ENCODE peak calls at places on chromosome 1, in four cellular contexts. G, J, Q and C are unnamed samples.

GRCh38 chr1:9233241-9233941 is 1.2 kb upstream of the H6PD start:
- DNase-seq in G (peak; percentile 95), J (peak; percentile 58), Q (peak; percentile 88), C (peak; percentile 55)

GRCh38 chr1:58570817-58571216 is 6.2 kb downstream of the TACSTD2 start:
- DNase-seq in G (no peak), J (no peak), Q (no peak), C (no peak)

GRCh38 chr1:243982451-243983018 is 68.5 kb upstream of the ZBTB18 start:
- DNase-seq in G (peak; percentile 28), J (no peak), Q (no peak), C (no peak)

GRCh38 chr1:221316491-221317056 is 425.3 kb downstream of the DUSP10 start:
- DNase-seq in G (peak; percentile 41), J (no peak), Q (peak; percentile 29), C (no peak)

GRCh38 chr1:31707711-31708110 is 3.9 kb upstream of the COL16A1 start:
- DNase-seq in G (peak; percentile 74), J (no peak), Q (no peak), C (no peak)

GRCh38 chr1:1264868-1265272 is 8.8 kb downstream of the UBE2J2 start:
- DNase-seq in G (peak; percentile 95), J (no peak), Q (peak; percentile 93), C (no peak)

GRCh38 chr1:156368889-156369684 is at the start of gene RHBG:
- DNase-seq in G (peak; percentile 30), J (peak; percentile 43), Q (no peak), C (peak; percentile 79)

GRCh38 chr1:201513498-201514243 is 6.7 kb upstream of the CSRP1 start:
- DNase-seq in G (no peak), J (no peak), Q (no peak), C (no peak)